ENCODE peak calls at places on chromosomes 13 and 19, in ten cellular contexts. One of them, this sample, is unnamed.

GRCh38 chr19:31418055-31418454 is 68.8 kb upstream of the TSHZ3 start:
- DNase-seq in neural progenitor cell: no peak
- DNase-seq in GM20000: no peak
- DNase-seq in brain microvascular endothelial cell: no peak
- DNase-seq in progenitor cell of endocrine pancreas: no peak
- DNase-seq in WERI-Rb-1: no peak
- DNase-seq in ascending aorta: no peak
- DNase-seq in lower leg skin: no peak
- DNase-seq in transverse colon: no peak
- DNase-seq in NB4: no peak
- DNase-seq in this sample: no peak

GRCh38 chr13:51542358-51542972 is 41.8 kb upstream of the WDFY2 start:
- DNase-seq in lower leg skin: no peak
- DNase-seq in GM20000: no peak
- DNase-seq in neural progenitor cell: peak
- DNase-seq in ascending aorta: no peak
- DNase-seq in brain microvascular endothelial cell: no peak
- DNase-seq in transverse colon: no peak
- DNase-seq in progenitor cell of endocrine pancreas: no peak
- DNase-seq in NB4: peak
- DNase-seq in WERI-Rb-1: peak
- DNase-seq in this sample: no peak

GRCh38 chr19:52946322-52947310 is 16.1 kb downstream of the ZNF816 start:
- DNase-seq in brain microvascular endothelial cell: no peak
- DNase-seq in transverse colon: peak
- DNase-seq in ascending aorta: no peak
- DNase-seq in GM20000: peak
- DNase-seq in lower leg skin: peak
- DNase-seq in progenitor cell of endocrine pancreas: peak
- DNase-seq in neural progenitor cell: peak
- DNase-seq in NB4: no peak
- DNase-seq in WERI-Rb-1: peak
- DNase-seq in this sample: no peak

GRCh38 chr19:57314146-57314545 is 6.1 kb upstream of the ZNF543 start:
- DNase-seq in transverse colon: no peak
- DNase-seq in neural progenitor cell: no peak
- DNase-seq in WERI-Rb-1: no peak
- DNase-seq in progenitor cell of endocrine pancreas: no peak
- DNase-seq in lower leg skin: no peak
- DNase-seq in brain microvascular endothelial cell: no peak
- DNase-seq in ascending aorta: no peak
- DNase-seq in NB4: no peak
- DNase-seq in GM20000: no peak
- DNase-seq in this sample: no peak

GRCh38 chr19:37654833-37655688 is at the start of gene ZFP30:
- DNase-seq in neural progenitor cell: peak
- DNase-seq in WERI-Rb-1: peak
- DNase-seq in transverse colon: peak
- DNase-seq in brain microvascular endothelial cell: peak
- DNase-seq in progenitor cell of endocrine pancreas: peak
- DNase-seq in GM20000: peak
- DNase-seq in NB4: peak
- DNase-seq in lower leg skin: peak
- DNase-seq in ascending aorta: peak
- DNase-seq in this sample: peak

GRCh38 chr13:98893361-98893760 is 84.5 kb downstream of the DOCK9 start:
- DNase-seq in NB4: no peak
- DNase-seq in GM20000: no peak
- DNase-seq in progenitor cell of endocrine pancreas: no peak
- DNase-seq in brain microvascular endothelial cell: no peak
- DNase-seq in WERI-Rb-1: no peak
- DNase-seq in lower leg skin: no peak
- DNase-seq in ascending aorta: no peak
- DNase-seq in transverse colon: no peak
- DNase-seq in neural progenitor cell: no peak
- DNase-seq in this sample: no peak

GRCh38 chr13:97068146-97068545 is 73.9 kb upstream of the OXGR1 start:
- DNase-seq in progenitor cell of endocrine pancreas: no peak
- DNase-seq in brain microvascular endothelial cell: peak
- DNase-seq in lower leg skin: no peak
- DNase-seq in neural progenitor cell: no peak
- DNase-seq in GM20000: no peak
- DNase-seq in NB4: no peak
- DNase-seq in ascending aorta: no peak
- DNase-seq in transverse colon: no peak
- DNase-seq in WERI-Rb-1: no peak
- DNase-seq in this sample: no peak

GRCh38 chr13:113978741-113979481 is 5.0 kb upstream of the C13orf46 start:
- DNase-seq in WERI-Rb-1: no peak
- DNase-seq in brain microvascular endothelial cell: no peak
- DNase-seq in progenitor cell of endocrine pancreas: no peak
- DNase-seq in NB4: no peak
- DNase-seq in transverse colon: no peak
- DNase-seq in ascending aorta: no peak
- DNase-seq in lower leg skin: no peak
- DNase-seq in neural progenitor cell: no peak
- DNase-seq in GM20000: no peak
- DNase-seq in this sample: no peak

GRCh38 chr13:99796175-99796819 is 175.3 kb downstream of the ZIC5 start:
- DNase-seq in brain microvascular endothelial cell: peak
- DNase-seq in NB4: peak
- DNase-seq in ascending aorta: no peak
- DNase-seq in progenitor cell of endocrine pancreas: peak
- DNase-seq in lower leg skin: no peak
- DNase-seq in WERI-Rb-1: no peak
- DNase-seq in GM20000: peak
- DNase-seq in transverse colon: no peak
- DNase-seq in neural progenitor cell: peak
- DNase-seq in this sample: peak

GRCh38 chr13:23858586-23858985 is 30.6 kb downstream of the MIPEP start:
- DNase-seq in neural progenitor cell: no peak
- DNase-seq in brain microvascular endothelial cell: no peak
- DNase-seq in NB4: no peak
- DNase-seq in progenitor cell of endocrine pancreas: no peak
- DNase-seq in ascending aorta: no peak
- DNase-seq in WERI-Rb-1: no peak
- DNase-seq in transverse colon: no peak
- DNase-seq in GM20000: no peak
- DNase-seq in lower leg skin: no peak
- DNase-seq in this sample: no peak

GRCh38 chr19:8461891-8462290 is 17.1 kb downstream of the HNRNPM start:
- DNase-seq in brain microvascular endothelial cell: no peak
- DNase-seq in transverse colon: no peak
- DNase-seq in progenitor cell of endocrine pancreas: no peak
- DNase-seq in ascending aorta: no peak
- DNase-seq in WERI-Rb-1: no peak
- DNase-seq in NB4: no peak
- DNase-seq in GM20000: no peak
- DNase-seq in lower leg skin: no peak
- DNase-seq in neural progenitor cell: no peak
- DNase-seq in this sample: no peak

GRCh38 chr13:100941811-100942361 is 267.3 kb upstream of the TMTC4 start:
- DNase-seq in progenitor cell of endocrine pancreas: no peak
- DNase-seq in NB4: no peak
- DNase-seq in transverse colon: no peak
- DNase-seq in neural progenitor cell: no peak
- DNase-seq in ascending aorta: no peak
- DNase-seq in GM20000: no peak
- DNase-seq in WERI-Rb-1: peak
- DNase-seq in lower leg skin: no peak
- DNase-seq in brain microvascular endothelial cell: no peak
- DNase-seq in this sample: no peak

GRCh38 chr13:100946588-100946987 is 272.0 kb upstream of the TMTC4 start:
- DNase-seq in neural progenitor cell: no peak
- DNase-seq in lower leg skin: no peak
- DNase-seq in brain microvascular endothelial cell: no peak
- DNase-seq in ascending aorta: no peak
- DNase-seq in GM20000: no peak
- DNase-seq in transverse colon: no peak
- DNase-seq in NB4: no peak
- DNase-seq in progenitor cell of endocrine pancreas: no peak
- DNase-seq in WERI-Rb-1: no peak
- DNase-seq in this sample: no peak

GRCh38 chr13:100944791-100945345 is 270.3 kb upstream of the TMTC4 start:
- DNase-seq in lower leg skin: no peak
- DNase-seq in WERI-Rb-1: peak
- DNase-seq in progenitor cell of endocrine pancreas: no peak
- DNase-seq in brain microvascular endothelial cell: no peak
- DNase-seq in GM20000: no peak
- DNase-seq in transverse colon: no peak
- DNase-seq in NB4: no peak
- DNase-seq in ascending aorta: no peak
- DNase-seq in neural progenitor cell: no peak
- DNase-seq in this sample: no peak

DNA sequence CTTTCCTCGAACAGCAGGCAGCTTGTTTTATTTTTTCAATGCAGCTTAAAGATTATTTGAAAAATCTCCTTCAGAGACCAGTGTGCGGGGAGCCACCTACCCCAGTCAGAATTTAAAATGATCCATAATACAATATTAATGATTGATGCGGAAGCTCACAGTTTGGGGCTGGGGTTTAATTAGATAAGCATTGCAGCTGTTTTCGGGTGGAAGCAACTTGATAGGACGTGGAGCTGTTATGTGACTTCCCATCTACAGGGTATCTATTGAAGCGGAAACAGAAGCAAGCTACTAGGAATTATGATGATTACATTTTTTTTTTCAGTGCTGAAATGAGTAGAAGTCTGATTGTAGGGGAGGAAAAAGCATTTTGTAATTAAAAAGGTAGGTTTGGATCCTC is 266.8 kb upstream of the TMTC4 start:
- DNase-seq in neural progenitor cell: no peak
- DNase-seq in progenitor cell of endocrine pancreas: no peak
- DNase-seq in ascending aorta: no peak
- DNase-seq in GM20000: no peak
- DNase-seq in transverse colon: no peak
- DNase-seq in WERI-Rb-1: no peak
- DNase-seq in brain microvascular endothelial cell: no peak
- DNase-seq in lower leg skin: no peak
- DNase-seq in NB4: no peak
- DNase-seq in this sample: no peak
- TF ChIP-seq CTCF in neural progenitor cell: no peak
- TF ChIP-seq CTCF in progenitor cell of endocrine pancreas: no peak
- TF ChIP-seq CTCF in ascending aorta: no peak
- TF ChIP-seq CTCF in GM20000: no peak
- TF ChIP-seq CTCF in transverse colon: no peak
- TF ChIP-seq CTCF in WERI-Rb-1: no peak
- TF ChIP-seq CTCF in brain microvascular endothelial cell: no peak
- TF ChIP-seq CTCF in lower leg skin: no peak
- TF ChIP-seq CTCF in NB4: no peak
- TF ChIP-seq CTCF in this sample: no peak

GRCh38 chr13:107329991-107330390 is 762.1 kb upstream of the ARGLU1 start:
- DNase-seq in NB4: no peak
- DNase-seq in lower leg skin: no peak
- DNase-seq in WERI-Rb-1: no peak
- DNase-seq in ascending aorta: no peak
- DNase-seq in transverse colon: no peak
- DNase-seq in progenitor cell of endocrine pancreas: no peak
- DNase-seq in brain microvascular endothelial cell: no peak
- DNase-seq in GM20000: no peak
- DNase-seq in neural progenitor cell: no peak
- DNase-seq in this sample: no peak

GRCh38 chr13:107322228-107322627 is 754.3 kb upstream of the ARGLU1 start:
- DNase-seq in NB4: no peak
- DNase-seq in ascending aorta: no peak
- DNase-seq in transverse colon: no peak
- DNase-seq in lower leg skin: no peak
- DNase-seq in progenitor cell of endocrine pancreas: no peak
- DNase-seq in neural progenitor cell: no peak
- DNase-seq in brain microvascular endothelial cell: no peak
- DNase-seq in GM20000: no peak
- DNase-seq in WERI-Rb-1: no peak
- DNase-seq in this sample: no peak

DNA sequence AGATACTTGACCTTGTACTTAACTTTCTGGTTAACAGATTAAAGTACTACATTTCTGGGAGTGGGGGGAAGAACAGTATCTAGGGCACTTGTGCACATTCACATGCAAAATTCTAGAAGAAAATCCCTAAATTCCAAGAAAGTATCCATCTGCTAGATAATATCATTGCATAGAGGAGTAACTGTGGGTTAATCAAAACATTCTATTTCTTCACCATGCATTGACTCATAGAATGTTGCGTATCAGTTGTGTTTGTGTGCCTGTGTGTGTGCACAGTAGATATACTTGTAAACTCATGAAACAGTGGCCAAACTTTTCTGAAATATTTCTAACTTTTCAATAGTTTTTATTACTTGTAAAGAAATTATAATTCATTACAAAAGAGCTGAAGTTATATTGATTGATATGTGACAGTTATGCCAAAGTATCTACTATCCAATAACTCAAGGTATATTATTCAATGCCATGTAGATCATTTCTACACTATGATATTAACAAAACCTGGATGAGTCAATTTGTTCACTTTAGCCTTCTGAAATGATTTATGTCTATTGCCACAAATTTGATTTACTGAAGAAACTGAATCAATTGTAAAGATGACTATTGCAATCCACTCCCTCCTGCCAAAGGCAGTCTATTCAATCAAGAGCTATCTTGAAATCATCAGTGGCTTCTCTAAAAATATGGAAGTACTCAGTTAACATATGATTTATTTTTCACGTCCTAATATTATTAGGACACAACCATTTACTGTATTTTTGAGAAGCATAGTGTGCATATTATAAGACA is 756.7 kb upstream of the ARGLU1 start:
- DNase-seq in progenitor cell of endocrine pancreas: no peak
- DNase-seq in NB4: no peak
- DNase-seq in lower leg skin: no peak
- DNase-seq in GM20000: no peak
- DNase-seq in brain microvascular endothelial cell: no peak
- DNase-seq in transverse colon: no peak
- DNase-seq in ascending aorta: no peak
- DNase-seq in neural progenitor cell: no peak
- DNase-seq in WERI-Rb-1: no peak
- DNase-seq in this sample: no peak
- TF ChIP-seq CTCF in progenitor cell of endocrine pancreas: no peak
- TF ChIP-seq CTCF in NB4: no peak
- TF ChIP-seq CTCF in lower leg skin: no peak
- TF ChIP-seq CTCF in GM20000: no peak
- TF ChIP-seq CTCF in brain microvascular endothelial cell: no peak
- TF ChIP-seq CTCF in transverse colon: no peak
- TF ChIP-seq CTCF in ascending aorta: no peak
- TF ChIP-seq CTCF in neural progenitor cell: no peak
- TF ChIP-seq CTCF in WERI-Rb-1: no peak
- TF ChIP-seq CTCF in this sample: no peak

GRCh38 chr13:31199527-31199848 is 287 bp upstream of the B3GLCT start:
- DNase-seq in ascending aorta: no peak
- DNase-seq in progenitor cell of endocrine pancreas: no peak
- DNase-seq in transverse colon: no peak
- DNase-seq in NB4: no peak
- DNase-seq in brain microvascular endothelial cell: no peak
- DNase-seq in lower leg skin: no peak
- DNase-seq in GM20000: no peak
- DNase-seq in neural progenitor cell: no peak
- DNase-seq in WERI-Rb-1: no peak
- DNase-seq in this sample: no peak
- TF ChIP-seq CTCF in ascending aorta: no peak
- TF ChIP-seq CTCF in progenitor cell of endocrine pancreas: no peak
- TF ChIP-seq CTCF in transverse colon: peak
- TF ChIP-seq CTCF in NB4: no peak
- TF ChIP-seq CTCF in brain microvascular endothelial cell: no peak
- TF ChIP-seq CTCF in lower leg skin: no peak
- TF ChIP-seq CTCF in GM20000: no peak
- TF ChIP-seq CTCF in neural progenitor cell: no peak
- TF ChIP-seq CTCF in WERI-Rb-1: no peak
- TF ChIP-seq CTCF in this sample: no peak

GRCh38 chr19:16372065-16372915 is 47.7 kb downstream of the KLF2 start:
- DNase-seq in lower leg skin: no peak
- DNase-seq in GM20000: no peak
- DNase-seq in NB4: no peak
- DNase-seq in progenitor cell of endocrine pancreas: no peak
- DNase-seq in neural progenitor cell: no peak
- DNase-seq in WERI-Rb-1: no peak
- DNase-seq in transverse colon: no peak
- DNase-seq in ascending aorta: no peak
- DNase-seq in brain microvascular endothelial cell: no peak
- DNase-seq in this sample: no peak
- TF ChIP-seq CTCF in lower leg skin: no peak
- TF ChIP-seq CTCF in GM20000: peak
- TF ChIP-seq CTCF in NB4: no peak
- TF ChIP-seq CTCF in progenitor cell of endocrine pancreas: no peak
- TF ChIP-seq CTCF in neural progenitor cell: no peak
- TF ChIP-seq CTCF in WERI-Rb-1: no peak
- TF ChIP-seq CTCF in transverse colon: no peak
- TF ChIP-seq CTCF in ascending aorta: no peak
- TF ChIP-seq CTCF in brain microvascular endothelial cell: no peak
- TF ChIP-seq CTCF in this sample: no peak